ENCODE peak calls at places on chromosomes 4 and X, in four cellular contexts. C is GM06990, L is ovary, B is fibroblast of lung. X is an unnamed sample. For H3K27me3, the result is how much of the 10 kb centered on the place peaks cover.

GRCh38 chrX:46611658-46612362 is 38.2 kb downstream of the CHST7 start:
- DNase-seq in C (no peak), B (no peak), L (no peak), X (no peak)

GRCh38 chr4:118736867-118737266 is 51.7 kb downstream of the METTL14 start:
- DNase-seq in L (no peak), B (no peak), C (no peak), X (no peak)

GRCh38 chrX:10190367-10190766 is 33.6 kb downstream of the CLCN4 start:
- DNase-seq in B (peak), C (no peak), L (no peak), X (peak)

GRCh38 chrX:33379839-33380238 is 168.5 kb upstream of the DMD start:
- DNase-seq in C (no peak), L (no peak), B (peak), X (peak)

GRCh38 chr4:38598489-38598888 is 65.5 kb upstream of the KLF3 start:
- DNase-seq in L (no peak), C (no peak), B (no peak), X (no peak)

GRCh38 chrX:134416106-134416505 is 43.9 kb upstream of the HPRT1 start:
- DNase-seq in B (no peak), C (no peak), L (no peak), X (peak)

GRCh38 chrX:40176256-40176978 is 78.7 kb upstream of the BCOR start:
- DNase-seq in B (no peak), C (peak), L (peak), X (no peak)

GRCh38 chr4:154741877-154742851 is 1.6 kb upstream of the LRAT start:
- DNase-seq in L (no peak), C (no peak), B (peak), X (no peak)

GRCh38 chrX:115889121-115889890 is 281.2 kb upstream of the AGTR2 start:
- DNase-seq in C (no peak), L (peak), B (no peak), X (no peak)

GRCh38 chrX:153628129-153628528 is 18.9 kb upstream of the DUSP9 start:
- DNase-seq in B (no peak), C (no peak), L (no peak), X (no peak)

GRCh38 chr4:102815981-102816380 is 11.4 kb downstream of the UBE2D3 start:
- DNase-seq in C (no peak), B (peak), L (no peak), X (peak)

GRCh38 chr4:186936496-186937375 is 213.1 kb upstream of the FAT1 start:
- DNase-seq in C (no peak), L (no peak), B (peak), X (peak)

GRCh38 chr4:173167793-173168395 is 717 bp upstream of the GALNT7 start:
- DNase-seq in C (no peak), L (peak), B (peak), X (peak)

GRCh38 chr4:77418333-77418732 is 187.3 kb upstream of the CXCL13 start:
- DNase-seq in L (no peak), C (no peak), B (no peak), X (peak)

GRCh38 chr4:96874657-96875056 is 1034.8 kb downstream of the PDHA2 start:
- DNase-seq in L (no peak), B (no peak), C (no peak), X (no peak)

GRCh38 chrX:18146009-18146408 is 74.7 kb downstream of the BEND2 start:
- DNase-seq in L (no peak), B (no peak), C (no peak), X (no peak)

GRCh38 chrX:120660638-120661037 is 30.8 kb upstream of the C1GALT1C1 start:
- DNase-seq in L (no peak), C (no peak), B (no peak), X (peak)

GRCh38 chrX:120668357-120668756 is 38.5 kb upstream of the C1GALT1C1 start:
- DNase-seq in C (no peak), L (no peak), B (no peak), X (no peak)

DNA sequence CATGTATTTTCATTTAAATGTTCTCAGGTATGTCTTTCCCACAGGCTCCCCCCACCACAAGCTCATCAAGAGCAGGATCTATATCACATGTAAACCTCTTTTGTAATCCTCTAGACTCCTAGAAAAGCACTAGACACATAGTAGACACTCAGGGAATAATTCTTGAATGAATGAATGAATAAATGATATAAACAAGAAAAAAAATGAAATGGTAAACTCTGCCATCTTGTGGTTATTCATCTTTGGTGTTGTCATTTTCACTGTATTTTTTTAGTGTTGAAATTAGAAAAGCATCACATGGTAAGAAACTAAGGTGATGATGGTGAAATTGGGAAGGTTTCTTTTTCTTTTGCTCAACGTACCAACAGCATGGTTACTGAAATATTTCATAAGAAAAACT is 34.2 kb upstream of the C1GALT1C1 start:
- DNase-seq in C (peak), B (peak), L (no peak), X (peak)
- TF ChIP-seq CTCF in C (peak), B (no peak), L (no peak), X (no peak)

DNA sequence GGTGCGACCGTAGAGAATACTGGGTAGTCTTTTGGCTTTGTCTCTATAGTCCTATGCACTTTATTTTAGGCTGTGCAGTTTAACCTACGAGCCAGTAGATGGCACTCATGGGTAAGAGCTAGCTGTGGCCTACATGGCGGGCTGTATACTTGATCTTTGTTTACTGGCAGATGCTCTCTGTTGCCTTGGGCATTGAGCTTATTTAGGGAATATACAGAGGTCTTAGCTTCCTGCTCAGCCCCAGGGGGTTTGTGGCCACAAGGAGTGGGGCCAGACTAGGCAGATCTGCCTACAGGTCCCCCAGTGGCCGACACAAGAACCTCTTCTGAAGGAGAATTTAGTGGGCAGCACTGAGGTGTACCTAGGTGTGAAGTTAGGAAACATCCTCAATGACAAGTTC is 227.6 kb upstream of the HDX start:
- DNase-seq in L (no peak), C (peak), B (peak), X (peak)
- H3K27me3 ChIP-seq in L (under half), C (under half), B (under half), X (under half)

DNA sequence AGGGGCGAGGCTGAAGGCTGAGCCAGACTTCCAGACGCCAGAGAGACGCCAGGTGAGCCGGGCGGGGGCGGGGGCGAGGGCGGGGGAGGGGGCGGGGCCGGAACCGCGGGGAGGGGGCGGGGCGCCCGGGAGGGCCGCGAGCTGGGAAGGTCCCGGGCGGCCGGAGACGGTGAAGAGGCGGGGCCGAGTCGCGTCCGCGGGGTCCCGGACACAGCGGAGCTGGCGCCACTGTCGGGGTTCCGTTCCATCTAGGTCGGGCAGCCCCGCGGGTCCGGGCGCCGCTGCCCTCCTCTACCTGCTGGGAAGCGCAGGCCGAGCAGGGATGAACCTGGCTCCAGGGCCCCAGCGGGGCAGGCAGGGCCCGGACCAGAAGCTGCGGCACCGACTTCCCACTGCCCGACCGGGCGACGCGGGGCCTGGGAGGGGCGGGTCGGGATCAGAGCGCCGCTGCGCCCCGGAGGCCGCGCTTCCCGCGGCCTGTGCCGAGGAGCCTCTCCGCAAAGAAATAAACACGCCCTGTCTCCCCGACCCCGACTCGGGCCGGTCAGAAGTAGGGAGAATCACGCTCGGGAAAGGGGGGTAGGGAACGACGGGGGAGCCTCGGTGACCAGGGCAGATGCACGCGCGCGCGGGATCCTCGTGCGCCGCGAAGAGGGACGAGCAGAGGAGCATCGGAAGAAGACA is 10.6 kb downstream of the HMX1 start:
- DNase-seq in C (no peak), L (no peak), B (no peak), X (no peak)
- H3K4me3 ChIP-seq in C (no peak), L (no peak), B (no peak), X (no peak)

GRCh38 chr4:828641-829271 is 2.8 kb upstream of the CPLX1 start:
- DNase-seq in B (no peak), C (no peak), L (no peak), X (no peak)
- TF ChIP-seq CTCF in B (no peak), C (peak), L (no peak), X (peak)

DNA sequence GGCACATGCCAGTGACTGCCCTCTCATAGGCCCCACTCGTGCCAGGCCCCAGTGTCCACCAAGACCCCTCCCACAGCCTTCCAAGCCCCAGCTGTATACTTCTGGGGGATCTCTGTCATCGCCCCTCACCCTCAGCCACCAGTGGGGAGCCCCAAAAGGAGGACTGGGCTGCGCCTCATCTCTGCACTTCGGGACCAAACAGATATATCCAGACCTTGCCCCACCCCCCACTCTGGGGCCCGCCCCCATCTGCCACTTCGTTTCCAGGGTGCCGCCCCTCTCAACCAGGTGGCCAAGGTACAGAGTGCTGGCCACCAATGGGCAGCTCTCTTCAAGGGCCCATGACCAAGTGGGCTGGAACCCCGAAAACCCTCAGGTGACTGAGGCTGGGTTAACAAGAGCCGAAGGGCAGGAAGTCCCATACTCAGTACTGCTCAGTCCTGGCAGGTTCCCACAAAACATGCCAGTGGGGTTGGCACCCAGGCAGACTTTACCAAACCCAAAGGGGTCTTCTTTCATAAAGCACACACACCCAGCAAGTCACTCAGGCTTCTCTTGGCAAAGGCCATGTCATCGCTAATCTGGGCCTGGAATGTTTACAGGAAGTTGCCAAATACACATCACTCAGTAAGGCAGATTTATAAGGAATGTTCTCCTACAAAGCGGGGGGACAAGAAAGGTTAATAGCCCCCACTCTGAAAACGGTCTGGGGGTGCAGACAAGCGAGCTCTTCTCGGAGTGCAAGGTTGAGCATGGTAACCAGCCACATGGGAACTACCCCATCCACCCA is 4.4 kb downstream of the ZFYVE28 start:
- DNase-seq in B (no peak), L (no peak), C (no peak), X (peak)
- H3K27me3 ChIP-seq in B (under half), L (under half), C (under half), X (under half)